ENCODE peak calls at places on chromosomes 13 and 19, in ten cellular contexts. S, Z, D, E, A, K, O, U, X and V are unnamed samples.

GRCh38 chr13:107348931-107349330 is 781.0 kb upstream of the ARGLU1 start:
- DNase-seq in K (no peak), X (no peak), E (no peak), S (no peak), U (no peak), Z (no peak), O (peak; percentile 26), D (peak; percentile 39), A (no peak), V (peak; percentile 41)

GRCh38 chr19:16637535-16637934 is 9.5 kb upstream of the MED26 start:
- DNase-seq in Z (no peak), A (no peak), X (no peak), S (no peak), D (peak; percentile 54), O (no peak), U (no peak), E (no peak), K (no peak), V (no peak)

GRCh38 chr13:99909836-99910619 is 61.5 kb downstream of the ZIC5 start:
- DNase-seq in Z (no peak), A (no peak), S (no peak), E (no peak), D (no peak), U (no peak), X (no peak), O (no peak), K (no peak), V (no peak)

GRCh38 chr13:32426191-32426980 is 1.5 kb downstream of the N4BP2L1 start:
- DNase-seq in U (no peak), D (peak; percentile 68), E (no peak), A (no peak), O (peak; percentile 23), S (peak; percentile 43), X (peak; percentile 7), Z (peak; percentile 59), K (no peak), V (no peak)

GRCh38 chr13:48585456-48585840 is 52.6 kb upstream of the RCBTB2 start:
- DNase-seq in S (no peak), X (no peak), Z (no peak), E (no peak), A (no peak), O (peak; percentile 42), D (peak; percentile 92), U (no peak), K (no peak), V (peak; percentile 87)

GRCh38 chr13:96417956-96418355 is 328.0 kb downstream of the HS6ST3 start:
- DNase-seq in Z (no peak), K (no peak), E (no peak), A (no peak), U (no peak), O (no peak), D (no peak), X (no peak), S (no peak), V (no peak)

GRCh38 chr19:13796301-13797057 is 1.2 kb downstream of the ZSWIM4 start:
- DNase-seq in K (no peak), O (peak; percentile 95), D (peak; percentile 98), E (peak; percentile 39), X (no peak), U (peak; percentile 86), A (no peak), S (no peak), Z (peak; percentile 46), V (peak; percentile 96)

GRCh38 chr19:35559281-35559659 is 4.2 kb downstream of the ATP4A start:
- DNase-seq in U (no peak), X (no peak), E (no peak), Z (no peak), D (no peak), S (no peak), A (no peak), O (no peak), K (no peak), V (no peak)

GRCh38 chr13:99133848-99134247 is 66.8 kb upstream of the UBAC2 start:
- DNase-seq in O (no peak), Z (no peak), E (no peak), K (no peak), X (no peak), U (no peak), S (no peak), A (no peak), D (no peak), V (no peak)

GRCh38 chr13:37747071-37747612 is 122.4 kb downstream of the TRPC4 start:
- DNase-seq in X (no peak), D (peak; percentile 58), U (peak; percentile 7), K (peak; percentile 98), Z (no peak), S (no peak), O (peak; percentile 62), E (no peak), A (no peak), V (peak; percentile 73)

GRCh38 chr13:45456196-45456972 is 8.4 kb upstream of the COG3 start:
- DNase-seq in U (no peak), X (no peak), K (no peak), D (peak; percentile 35), Z (no peak), S (no peak), O (peak; percentile 48), A (no peak), E (no peak), V (peak; percentile 72)

GRCh38 chr19:45814166-45814780 is 835 bp downstream of the RSPH6A start:
- DNase-seq in D (no peak), A (no peak), X (no peak), Z (no peak), K (no peak), U (no peak), O (peak; percentile 17), S (no peak), E (no peak), V (no peak)

GRCh38 chr19:4794971-4795370 is 3.4 kb downstream of the FEM1A start:
- DNase-seq in D (no peak), O (no peak), K (no peak), S (no peak), Z (no peak), A (no peak), X (no peak), E (no peak), U (no peak), V (no peak)